ENCODE peak calls at places on chromosomes 4 and X, in four cellular contexts. P is GM12865, E is coronary artery, G is NCI-H1930. B is an unnamed sample.

GRCh38 chr4:33061727-33062126 is 2341.6 kb downstream of the PCDH7 start:
- DNase-seq in E (no peak), P (no peak), G (no peak), B (no peak)

GRCh38 chr4:126705271-126705670 is 927.5 kb upstream of the INTU start:
- DNase-seq in G (no peak), E (no peak), P (no peak), B (no peak)

GRCh38 chr4:12761694-12762093 is 722.4 kb downstream of the RAB28 start:
- DNase-seq in P (no peak), G (no peak), E (no peak), B (no peak)

GRCh38 chrX:24471808-24472207 is 6.7 kb downstream of the PDK3 start:
- DNase-seq in P (no peak), E (no peak), G (no peak), B (no peak)

GRCh38 chrX:9566150-9566621 is 101.3 kb downstream of the TBL1X start:
- DNase-seq in E (no peak), P (peak; percentile 10), G (no peak), B (peak; percentile 65)

GRCh38 chr4:93407493-93408275 is 420.9 kb upstream of the ATOH1 start:
- DNase-seq in P (no peak), E (no peak), G (no peak), B (no peak)

GRCh38 chrX:153649178-153649914 is 2.3 kb downstream of the DUSP9 start:
- DNase-seq in G (no peak), P (peak; percentile 39), E (no peak), B (peak; percentile 70)

GRCh38 chr4:174349156-174349555 is 65.4 kb downstream of the CEP44 start:
- DNase-seq in G (no peak), E (no peak), P (no peak), B (no peak)

GRCh38 chrX:13506574-13506973 is 62.8 kb upstream of the EGFL6 start:
- DNase-seq in G (no peak), E (no peak), P (peak; percentile 58), B (peak; percentile 2)

GRCh38 chr4:121823505-121824170 is at the start of gene CCNA2:
- DNase-seq in G (peak; percentile 90), E (peak; percentile 96), P (peak; percentile 98), B (peak; percentile 95)

GRCh38 chr4:129095811-129096454 is at the start of gene C4orf33:
- DNase-seq in E (peak; percentile 79), P (peak; percentile 87), G (no peak), B (peak; percentile 65)

GRCh38 chrX:16882188-16882587 is 12.0 kb upstream of the RBBP7 start:
- DNase-seq in G (no peak), E (no peak), P (peak; percentile 41), B (no peak)

GRCh38 chr4:126071346-126072333 is 756.9 kb downstream of the FAT4 start:
- DNase-seq in P (no peak), E (no peak), G (peak; percentile 68), B (peak; percentile 11)

GRCh38 chrX:18354369-18355329 is at the start of gene SCML2:
- DNase-seq in E (no peak), G (peak; percentile 15), P (peak; percentile 37), B (peak; percentile 5)

GRCh38 chrX:47234583-47234982 is 1.8 kb downstream of the USP11 start:
- DNase-seq in E (no peak), G (no peak), P (no peak), B (no peak)

GRCh38 chrX:30904186-30904585 is 15.1 kb upstream of the TAB3 start:
- DNase-seq in E (no peak), G (no peak), P (no peak), B (peak; percentile 85)

GRCh38 chr4:40736910-40737309 is 12.8 kb upstream of the NSUN7 start:
- DNase-seq in G (no peak), E (no peak), P (peak; percentile 69), B (peak; percentile 21)

GRCh38 chr4:7251321-7251720 is 59.0 kb downstream of the SORCS2 start:
- DNase-seq in G (no peak), P (no peak), E (no peak), B (no peak)

GRCh38 chr4:156799121-156799589 is 172.4 kb downstream of the PDGFC start:
- DNase-seq in P (no peak), E (no peak), G (no peak), B (no peak)

GRCh38 chrX:38215141-38215540 is 5.5 kb downstream of the SRPX start:
- DNase-seq in P (no peak), G (peak; percentile 11), E (no peak), B (no peak)

GRCh38 chr4:87116230-87116629 is 104.2 kb downstream of the KLHL8 start:
- DNase-seq in P (no peak), E (no peak), G (no peak), B (no peak)

GRCh38 chrX:102599950-102600579 is 750 bp downstream of the ARMCX5 start:
- DNase-seq in P (no peak), E (no peak), G (no peak), B (no peak)

GRCh38 chr4:177667687-177668086 is 225.4 kb upstream of the AGA start:
- DNase-seq in P (no peak), G (no peak), E (no peak), B (no peak)

GRCh38 chrX:141278306-141278705 is 36.0 kb upstream of the SPANXC start:
- DNase-seq in E (no peak), G (no peak), P (peak; percentile 1), B (peak; percentile 0)

GRCh38 chrX:63747331-63747730 is 37.7 kb downstream of the ARHGEF9 start:
- DNase-seq in P (no peak), E (no peak), G (no peak), B (no peak)

GRCh38 chr4:148530114-148530513 is 87.9 kb upstream of the NR3C2 start:
- DNase-seq in G (no peak), E (no peak), P (no peak), B (no peak)

GRCh38 chrX:121011254-121011653 is 25.7 kb upstream of the CT47A1 start:
- DNase-seq in G (no peak), E (no peak), P (no peak), B (peak; percentile 52)

GRCh38 chrX:46587158-46587557 is 13.6 kb downstream of the CHST7 start:
- DNase-seq in P (peak; percentile 63), E (no peak), G (no peak), B (no peak)

GRCh38 chr4:1578301-1578781 is 105.8 kb downstream of the FAM53A start:
- DNase-seq in E (no peak), G (no peak), P (no peak), B (no peak)

GRCh38 chr4:107736924-107737448 is 17.0 kb upstream of the PAPSS1 start:
- DNase-seq in G (no peak), E (no peak), P (peak; percentile 75), B (peak; percentile 69)

GRCh38 chr4:156672924-156673323 is 298.7 kb downstream of the PDGFC start:
- DNase-seq in G (no peak), P (no peak), E (no peak), B (no peak)

GRCh38 chrX:118666521-118666920 is 60.9 kb upstream of the IL13RA1 start:
- DNase-seq in P (no peak), E (no peak), G (no peak), B (peak; percentile 0)